ENCODE peak calls at places on chromosomes 16 and 17, in nine cellular contexts. Z, T, J, L, Y, U, M, A and C are unnamed samples.

GRCh38 chr16:85650864-85651811 is 37.6 kb downstream of the GINS2 start:
- DNase-seq in J (peak), Y (peak), L (no peak), T (no peak), U (no peak), M (no peak), A (no peak), Z (no peak), C (peak)

GRCh38 chr17:15453246-15453645 is 14.2 kb downstream of the CDRT4 start:
- DNase-seq in Z (no peak), T (no peak), U (no peak), J (no peak), M (no peak), A (no peak), L (no peak), Y (peak), C (no peak)

GRCh38 chr17:74574489-74575142 is 7.3 kb upstream of the CD300H start:
- DNase-seq in J (no peak), A (no peak), L (no peak), U (no peak), Z (no peak), M (no peak), T (no peak), Y (no peak), C (no peak)

GRCh38 chr17:58314706-58315015 is 13.9 kb downstream of the TSPOAP1 start:
- DNase-seq in T (no peak), M (no peak), U (no peak), J (no peak), L (no peak), Y (no peak), Z (no peak), A (no peak), C (no peak)

GRCh38 chr16:28208131-28208530 is 3.6 kb downstream of the XPO6 start:
- DNase-seq in L (no peak), U (no peak), Y (no peak), Z (no peak), J (no peak), M (no peak), A (no peak), T (no peak), C (no peak)

GRCh38 chr16:9650284-9650683 is 531.9 kb downstream of the GRIN2A start:
- DNase-seq in Z (no peak), L (no peak), J (no peak), A (no peak), Y (no peak), M (no peak), T (no peak), U (no peak), C (no peak)

GRCh38 chr17:13134106-13134505 is 116.3 kb upstream of the ELAC2 start:
- DNase-seq in T (no peak), Y (peak), M (no peak), U (no peak), J (no peak), A (no peak), L (no peak), Z (no peak), C (no peak)

GRCh38 chr17:21823130-21823529 is 130.8 kb downstream of the KCNJ18 start:
- DNase-seq in J (no peak), U (no peak), A (no peak), Y (no peak), M (no peak), L (no peak), Z (no peak), T (no peak), C (no peak)

GRCh38 chr17:49076575-49077384 is 55.8 kb upstream of the B4GALNT2 start:
- DNase-seq in T (no peak), J (no peak), Z (no peak), M (peak), A (peak), Y (peak), L (peak), U (no peak), C (no peak)

GRCh38 chr16:51952500-51952899 is 594.4 kb downstream of the TOX3 start:
- DNase-seq in Z (no peak), U (no peak), Y (peak), A (no peak), M (no peak), L (no peak), T (no peak), J (no peak), C (no peak)

GRCh38 chr17:43839670-43840101 is 6.7 kb upstream of the MPP3 start:
- DNase-seq in Y (no peak), M (no peak), A (no peak), J (peak), T (no peak), L (peak), U (peak), Z (no peak), C (peak)

GRCh38 chr16:15777533-15778203 is 79.2 kb downstream of the MYH11 start:
- DNase-seq in U (no peak), J (peak), M (no peak), L (peak), Z (peak), T (peak), Y (peak), A (peak), C (peak)

GRCh38 chr16:3311496-3311895 is 6.2 kb downstream of the ZNF75A start:
- DNase-seq in U (no peak), Y (no peak), L (no peak), A (no peak), M (no peak), T (no peak), J (no peak), Z (no peak), C (no peak)

GRCh38 chr16:22161999-22162657 is at the start of gene SDR42E2:
- DNase-seq in Y (no peak), J (no peak), Z (peak), T (peak), L (no peak), M (no peak), U (peak), A (no peak), C (no peak)

GRCh38 chr17:47732399-47733046 is 513 bp upstream of the TBX21 start:
- DNase-seq in T (no peak), M (no peak), Z (no peak), Y (no peak), L (no peak), U (no peak), J (no peak), A (no peak), C (no peak)

GRCh38 chr16:85711982-85712587 is 23.3 kb upstream of the GINS2 start:
- DNase-seq in M (no peak), Y (no peak), T (no peak), L (no peak), J (no peak), U (no peak), Z (no peak), A (no peak), C (no peak)

GRCh38 chr16:73037331-73037745 is 10.6 kb downstream of the ZFHX3 start:
- DNase-seq in L (peak), A (no peak), U (no peak), Y (no peak), Z (no peak), M (no peak), T (no peak), J (no peak), C (peak)